ENCODE peak calls at places on chromosomes 12 and 14, in five cellular contexts. C is stomach; Q is CD8-positive, alpha-beta T cell; N is fibroblast of lung; J is HT1080. R is an unnamed sample.

GRCh38 chr12:85182699-85183098 is 97.3 kb upstream of the ALX1 start:
- DNase-seq in J (no peak), N (no peak), Q (no peak), C (no peak), R (no peak)

GRCh38 chr14:80202888-80203562 is 8.3 kb downstream of the DIO2 start:
- DNase-seq in C (peak; percentile 31), J (peak; percentile 29), Q (no peak), N (no peak), R (peak; percentile 1)

GRCh38 chr12:13165578-13166120 is 30.9 kb upstream of the EMP1 start:
- DNase-seq in Q (peak; percentile 67), C (peak; percentile 74), N (peak; percentile 79), J (peak; percentile 91), R (peak; percentile 87)

GRCh38 chr12:95395706-95396105 is 78.2 kb upstream of the METAP2 start:
- DNase-seq in C (no peak), J (no peak), Q (no peak), N (no peak), R (no peak)

GRCh38 chr12:104571328-104571727 is 114.6 kb downstream of the CHST11 start:
- DNase-seq in Q (no peak), J (no peak), C (no peak), N (no peak), R (no peak)

GRCh38 chr12:46382974-46383653 is 10.5 kb upstream of the SLC38A2 start:
- DNase-seq in J (peak; percentile 97), N (peak; percentile 96), Q (peak; percentile 93), C (peak; percentile 98), R (peak; percentile 98)

GRCh38 chr12:24055747-24056146 is 106.3 kb upstream of the SOX5 start:
- DNase-seq in C (no peak), J (no peak), Q (no peak), N (no peak), R (no peak)

GRCh38 chr14:104149617-104150141 is 11.3 kb downstream of the KIF26A start:
- DNase-seq in Q (no peak), J (no peak), N (peak; percentile 8), C (no peak), R (no peak)

GRCh38 chr12:109160433-109160832 is 44.0 kb downstream of the ACACB start:
- DNase-seq in N (no peak), Q (no peak), J (no peak), C (peak; percentile 20), R (no peak)

GRCh38 chr14:92986254-92987147 is 63.6 kb downstream of the CHGA start:
- DNase-seq in C (peak; percentile 72), J (peak; percentile 66), N (peak; percentile 57), Q (no peak), R (no peak)

GRCh38 chr12:113422030-113422900 is at the start of gene SDSL:
- DNase-seq in C (peak; percentile 73), Q (no peak), N (peak; percentile 84), J (peak; percentile 95), R (peak; percentile 82)

GRCh38 chr12:68794653-68795253 is 13.2 kb upstream of the MDM2 start:
- DNase-seq in J (peak; percentile 81), N (peak; percentile 79), Q (no peak), C (no peak), R (no peak)

GRCh38 chr12:11553871-11554533 is 95.5 kb upstream of the ETV6 start:
- DNase-seq in N (peak; percentile 57), J (peak; percentile 53), C (peak; percentile 51), Q (peak; percentile 38), R (peak; percentile 75)